ENCODE peak calls at places on chromosome 12, in seven cellular contexts. X is heart right ventricle, E is tibial artery, T is tibial nerve, V is pancreas, S is right atrium auricular region, I is adipocyte. G is an unnamed sample.

GRCh38 chr12:64077922-64078321 is 144.2 kb downstream of the KICS2 start:
- DNase-seq in X (no peak), E (no peak), T (no peak), V (no peak), S (no peak), I (peak; percentile 22), G (no peak)

GRCh38 chr12:18483723-18484325 is 222.5 kb downstream of the PIK3C2G start:
- DNase-seq in X (no peak), E (no peak), T (no peak), V (no peak), S (no peak), I (no peak), G (no peak)

GRCh38 chr12:41250748-41251147 is 62.6 kb downstream of the PDZRN4 start:
- DNase-seq in X (no peak), E (no peak), T (no peak), V (no peak), S (no peak), I (no peak), G (no peak)

GRCh38 chr12:41531147-41531829 is 343.2 kb downstream of the PDZRN4 start:
- DNase-seq in X (peak; percentile 71), E (peak; percentile 49), T (no peak), V (peak; percentile 11), S (peak; percentile 73), I (no peak), G (no peak)

GRCh38 chr12:131197490-131197889 is 243.8 kb downstream of the ADGRD1 start:
- DNase-seq in X (no peak), E (no peak), T (no peak), V (no peak), S (peak; percentile 42), I (no peak), G (no peak)

GRCh38 chr12:106311139-106311538 is 8.6 kb downstream of the TCP11L2 start:
- DNase-seq in X (no peak), E (no peak), T (no peak), V (no peak), S (no peak), I (no peak), G (no peak)

GRCh38 chr12:21451529-21451928 is 14.1 kb downstream of the PYROXD1 start:
- DNase-seq in X (no peak), E (no peak), T (no peak), V (no peak), S (no peak), I (peak; percentile 26), G (no peak)

GRCh38 chr12:111570090-111570961 is 28.8 kb downstream of the ATXN2 start:
- DNase-seq in X (no peak), E (no peak), T (no peak), V (no peak), S (no peak), I (peak; percentile 72), G (no peak)

GRCh38 chr12:111434680-111435338 is 29.1 kb downstream of the SH2B3 start:
- DNase-seq in X (peak; percentile 77), E (peak; percentile 62), T (no peak), V (peak; percentile 77), S (peak; percentile 83), I (peak; percentile 69), G (peak; percentile 97)

GRCh38 chr12:54371328-54372112 is 7.2 kb upstream of the GPR84 start:
- DNase-seq in X (peak; percentile 70), E (peak; percentile 75), T (peak; percentile 35), V (peak; percentile 64), S (peak; percentile 88), I (peak; percentile 42), G (no peak)

GRCh38 chr12:52351196-52352059 is 15.9 kb downstream of the KRT85 start:
- DNase-seq in X (peak; percentile 54), E (no peak), T (no peak), V (peak; percentile 75), S (no peak), I (no peak), G (peak; percentile 54)

GRCh38 chr12:51150777-51151176 is 22.2 kb downstream of the TFCP2 start:
- DNase-seq in X (no peak), E (no peak), T (no peak), V (no peak), S (no peak), I (no peak), G (no peak)

GRCh38 chr12:63164911-63165310 is 13.9 kb upstream of the AVPR1A start:
- DNase-seq in X (no peak), E (no peak), T (no peak), V (no peak), S (no peak), I (no peak), G (no peak)

GRCh38 chr12:115351513-115352077 is 667.6 kb upstream of the TBX3 start:
- DNase-seq in X (no peak), E (no peak), T (no peak), V (no peak), S (no peak), I (peak; percentile 94), G (no peak)

GRCh38 chr12:129257526-129257925 is 404.2 kb downstream of the GLT1D1 start:
- DNase-seq in X (no peak), E (no peak), T (no peak), V (no peak), S (no peak), I (peak; percentile 9), G (no peak)

GRCh38 chr12:56630180-56630632 is at the start of gene BAZ2A:
- DNase-seq in X (peak; percentile 90), E (peak; percentile 87), T (peak; percentile 72), V (peak; percentile 88), S (peak; percentile 85), I (peak; percentile 96), G (peak; percentile 83)
- H3K4me1 ChIP-seq in X (peaks cover 29% of the 10 kb centered on the region), E (no peaks in the 10 kb centered on the region), T (peaks cover 72% of the 10 kb centered on the region), V (no peaks in the 10 kb centered on the region), S (peaks cover 63% of the 10 kb centered on the region), I (peaks cover 56% of the 10 kb centered on the region), G (peaks cover 76% of the 10 kb centered on the region)

GRCh38 chr12:108852674-108853073 is 4.7 kb downstream of the SSH1 start:
- DNase-seq in X (no peak), E (no peak), T (no peak), V (no peak), S (peak; percentile 70), I (no peak), G (no peak)
- H3K4me1 ChIP-seq in X (peaks cover 39% of the 10 kb centered on the region), E (no peaks in the 10 kb centered on the region), T (peaks cover 78% of the 10 kb centered on the region), V (peaks cover 11% of the 10 kb centered on the region), S (peaks cover 92% of the 10 kb centered on the region), I (peaks cover 65% of the 10 kb centered on the region), G (peaks cover 15% of the 10 kb centered on the region)

GRCh38 chr12:32136404-32136803 is 29.8 kb downstream of the BICD1 start:
- DNase-seq in X (no peak), E (no peak), T (no peak), V (no peak), S (no peak), I (no peak), G (no peak)

GRCh38 chr12:32134144-32134888 is 27.7 kb downstream of the BICD1 start:
- DNase-seq in X (no peak), E (no peak), T (no peak), V (no peak), S (no peak), I (no peak), G (peak; percentile 55)

GRCh38 chr12:32135967-32136366 is 29.3 kb downstream of the BICD1 start:
- DNase-seq in X (no peak), E (no peak), T (no peak), V (no peak), S (no peak), I (no peak), G (no peak)

GRCh38 chr12:32140867-32141266 is 34.2 kb downstream of the BICD1 start:
- DNase-seq in X (no peak), E (no peak), T (no peak), V (no peak), S (no peak), I (no peak), G (no peak)

GRCh38 chr12:32139064-32139421 is 32.4 kb downstream of the BICD1 start:
- DNase-seq in X (no peak), E (no peak), T (no peak), V (no peak), S (no peak), I (peak; percentile 49), G (no peak)
- H3K4me1 ChIP-seq in X (no peaks in the 10 kb centered on the region), E (no peaks in the 10 kb centered on the region), T (peaks cover 22% of the 10 kb centered on the region), V (no peaks in the 10 kb centered on the region), S (peaks cover 6% of the 10 kb centered on the region), I (peaks cover 15% of the 10 kb centered on the region), G (peaks cover 8% of the 10 kb centered on the region)

GRCh38 chr12:6552140-6552551 is 3.7 kb downstream of the IFFO1 start:
- DNase-seq in X (peak; percentile 76), E (peak; percentile 54), T (no peak), V (no peak), S (no peak), I (peak; percentile 57), G (no peak)
- H3K4me1 ChIP-seq in X (peaks cover 40% of the 10 kb centered on the region), E (no peaks in the 10 kb centered on the region), T (peaks cover 89% of the 10 kb centered on the region), V (no peaks in the 10 kb centered on the region), S (peaks cover 85% of the 10 kb centered on the region), I (peaks cover 74% of the 10 kb centered on the region), G (peaks cover 45% of the 10 kb centered on the region)

GRCh38 chr12:1926274-1926673 is 7.8 kb upstream of the CACNA2D4 start:
- DNase-seq in X (no peak), E (no peak), T (no peak), V (no peak), S (peak; percentile 50), I (no peak), G (no peak)

GRCh38 chr12:1927051-1927680 is 8.7 kb upstream of the CACNA2D4 start:
- DNase-seq in X (no peak), E (no peak), T (no peak), V (no peak), S (peak; percentile 44), I (no peak), G (no peak)

GRCh38 chr12:1927751-1928351 is 9.4 kb upstream of the CACNA2D4 start:
- DNase-seq in X (peak; percentile 76), E (no peak), T (no peak), V (no peak), S (peak; percentile 63), I (no peak), G (no peak)

GRCh38 chr12:1922985-1923384 is 4.5 kb upstream of the CACNA2D4 start:
- DNase-seq in X (no peak), E (no peak), T (no peak), V (no peak), S (no peak), I (no peak), G (no peak)

DNA sequence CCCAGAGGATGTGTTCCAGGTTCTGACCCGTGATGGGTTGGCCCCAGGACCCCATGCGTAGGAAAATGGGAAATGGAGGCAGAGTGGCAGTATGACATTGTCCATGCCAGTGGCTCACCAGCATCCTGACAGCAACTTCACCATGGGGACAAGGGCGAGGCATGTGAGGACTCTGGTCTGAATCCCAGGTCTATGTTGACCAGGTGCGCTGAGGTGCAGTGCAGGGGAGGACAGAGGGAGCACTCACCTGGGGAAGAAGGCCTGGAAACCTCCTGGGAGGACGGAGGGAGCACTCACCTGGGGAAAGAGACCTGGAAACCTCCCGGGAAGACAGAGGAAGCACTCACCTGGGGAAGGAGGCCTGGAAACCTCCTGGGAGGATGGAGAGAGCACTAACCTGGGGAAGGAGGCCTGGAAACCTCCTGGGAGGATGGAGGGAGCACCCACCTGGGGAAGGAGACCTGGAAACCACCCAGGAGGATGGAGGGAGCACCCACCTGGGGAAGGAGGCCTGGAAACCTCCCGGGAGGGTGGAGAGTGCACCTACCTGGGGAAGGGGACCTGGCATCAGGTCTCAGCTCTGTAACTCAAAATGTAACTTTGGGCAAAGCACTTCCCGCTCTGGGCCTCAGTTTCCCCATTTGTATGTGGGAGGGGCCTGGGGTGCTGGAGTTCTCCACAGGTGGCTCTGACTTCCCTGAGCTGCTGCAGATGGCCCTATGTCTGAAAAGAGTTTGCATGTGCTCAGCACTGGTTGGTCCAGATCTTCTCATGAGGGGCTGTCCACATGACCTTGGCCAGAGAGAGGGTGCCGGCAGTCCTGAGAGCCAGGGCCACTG is 6.9 kb upstream of the CACNA2D4 start:
- DNase-seq in X (no peak), E (no peak), T (no peak), V (no peak), S (peak; percentile 21), I (no peak), G (no peak)
- H3K4me1 ChIP-seq in X (no peaks in the 10 kb centered on the region), E (no peaks in the 10 kb centered on the region), T (peaks cover 15% of the 10 kb centered on the region), V (no peaks in the 10 kb centered on the region), S (peaks cover 36% of the 10 kb centered on the region), I (peaks cover 14% of the 10 kb centered on the region), G (peaks cover 6% of the 10 kb centered on the region)